ENCODE peak calls at places on chromosomes 6 and 20, in nine cellular contexts. One of them, this sample, is unnamed.

GRCh38 chr6:151254451-151255081 is 14.8 kb downstream of the AKAP12 start:
- DNase-seq in mucosa of descending colon: no peak
- DNase-seq in neuronal stem cell: no peak
- DNase-seq in testis: peak; percentile 36
- DNase-seq in naive thymus-derived CD4-positive, alpha-beta T cell: no peak
- DNase-seq in endothelial cell of umbilical vein: peak; percentile 46
- DNase-seq in heart left ventricle: no peak
- DNase-seq in fibroblast of mammary gland: no peak
- DNase-seq in AG04450: no peak
- DNase-seq in this sample: no peak

GRCh38 chr20:58753929-58754551 is 61.4 kb downstream of the NPEPL1 start:
- DNase-seq in mucosa of descending colon: no peak
- DNase-seq in neuronal stem cell: no peak
- DNase-seq in testis: no peak
- DNase-seq in naive thymus-derived CD4-positive, alpha-beta T cell: no peak
- DNase-seq in endothelial cell of umbilical vein: no peak
- DNase-seq in heart left ventricle: no peak
- DNase-seq in fibroblast of mammary gland: no peak
- DNase-seq in AG04450: no peak
- DNase-seq in this sample: no peak

GRCh38 chr6:53361549-53362031 is 12.8 kb upstream of the ELOVL5 start:
- DNase-seq in mucosa of descending colon: no peak
- DNase-seq in neuronal stem cell: no peak
- DNase-seq in testis: peak; percentile 50
- DNase-seq in naive thymus-derived CD4-positive, alpha-beta T cell: peak; percentile 84
- DNase-seq in endothelial cell of umbilical vein: peak; percentile 35
- DNase-seq in heart left ventricle: no peak
- DNase-seq in fibroblast of mammary gland: peak; percentile 55
- DNase-seq in AG04450: no peak
- DNase-seq in this sample: peak; percentile 77

GRCh38 chr6:110552901-110553641 is 76.7 kb upstream of the SLC22A16 start:
- DNase-seq in mucosa of descending colon: no peak
- DNase-seq in neuronal stem cell: no peak
- DNase-seq in testis: peak; percentile 4
- DNase-seq in naive thymus-derived CD4-positive, alpha-beta T cell: no peak
- DNase-seq in endothelial cell of umbilical vein: no peak
- DNase-seq in heart left ventricle: no peak
- DNase-seq in fibroblast of mammary gland: no peak
- DNase-seq in AG04450: no peak
- DNase-seq in this sample: no peak

GRCh38 chr6:41614713-41615112 is 23.6 kb upstream of the MDFI start:
- DNase-seq in mucosa of descending colon: no peak
- DNase-seq in neuronal stem cell: no peak
- DNase-seq in testis: no peak
- DNase-seq in naive thymus-derived CD4-positive, alpha-beta T cell: no peak
- DNase-seq in endothelial cell of umbilical vein: no peak
- DNase-seq in heart left ventricle: no peak
- DNase-seq in fibroblast of mammary gland: no peak
- DNase-seq in AG04450: no peak
- DNase-seq in this sample: no peak

GRCh38 chr6:4805553-4806307 is 29.5 kb downstream of the CDYL start:
- DNase-seq in mucosa of descending colon: peak; percentile 66
- DNase-seq in neuronal stem cell: peak; percentile 20
- DNase-seq in testis: peak; percentile 82
- DNase-seq in naive thymus-derived CD4-positive, alpha-beta T cell: peak; percentile 19
- DNase-seq in endothelial cell of umbilical vein: peak; percentile 41
- DNase-seq in heart left ventricle: peak; percentile 25
- DNase-seq in fibroblast of mammary gland: peak; percentile 36
- DNase-seq in AG04450: no peak
- DNase-seq in this sample: no peak

GRCh38 chr6:1519597-1519996 is 90.1 kb upstream of the FOXC1 start:
- DNase-seq in mucosa of descending colon: no peak
- DNase-seq in neuronal stem cell: no peak
- DNase-seq in testis: no peak
- DNase-seq in naive thymus-derived CD4-positive, alpha-beta T cell: no peak
- DNase-seq in endothelial cell of umbilical vein: no peak
- DNase-seq in heart left ventricle: no peak
- DNase-seq in fibroblast of mammary gland: no peak
- DNase-seq in AG04450: no peak
- DNase-seq in this sample: no peak

GRCh38 chr6:82259389-82259788 is 11.8 kb upstream of the IBTK start:
- DNase-seq in mucosa of descending colon: no peak
- DNase-seq in neuronal stem cell: no peak
- DNase-seq in testis: no peak
- DNase-seq in naive thymus-derived CD4-positive, alpha-beta T cell: no peak
- DNase-seq in endothelial cell of umbilical vein: no peak
- DNase-seq in heart left ventricle: no peak
- DNase-seq in fibroblast of mammary gland: no peak
- DNase-seq in AG04450: no peak
- DNase-seq in this sample: no peak

GRCh38 chr6:46891396-46891795 is 30.3 kb downstream of the ADGRF5 start:
- DNase-seq in mucosa of descending colon: no peak
- DNase-seq in neuronal stem cell: no peak
- DNase-seq in testis: no peak
- DNase-seq in naive thymus-derived CD4-positive, alpha-beta T cell: no peak
- DNase-seq in endothelial cell of umbilical vein: no peak
- DNase-seq in heart left ventricle: no peak
- DNase-seq in fibroblast of mammary gland: no peak
- DNase-seq in AG04450: no peak
- DNase-seq in this sample: no peak

GRCh38 chr6:87391334-87391733 is 16.4 kb upstream of the CFAP206 start:
- DNase-seq in mucosa of descending colon: no peak
- DNase-seq in neuronal stem cell: peak; percentile 14
- DNase-seq in testis: peak; percentile 64
- DNase-seq in naive thymus-derived CD4-positive, alpha-beta T cell: no peak
- DNase-seq in endothelial cell of umbilical vein: peak; percentile 36
- DNase-seq in heart left ventricle: no peak
- DNase-seq in fibroblast of mammary gland: peak; percentile 32
- DNase-seq in AG04450: no peak
- DNase-seq in this sample: no peak

GRCh38 chr6:111427341-111428116 is 55.5 kb downstream of the REV3L start:
- DNase-seq in mucosa of descending colon: no peak
- DNase-seq in neuronal stem cell: no peak
- DNase-seq in testis: no peak
- DNase-seq in naive thymus-derived CD4-positive, alpha-beta T cell: no peak
- DNase-seq in endothelial cell of umbilical vein: peak; percentile 90
- DNase-seq in heart left ventricle: no peak
- DNase-seq in fibroblast of mammary gland: peak; percentile 91
- DNase-seq in AG04450: peak; percentile 11
- DNase-seq in this sample: no peak

GRCh38 chr6:155517282-155517681 is 61.6 kb upstream of the NOX3 start:
- DNase-seq in mucosa of descending colon: no peak
- DNase-seq in neuronal stem cell: no peak
- DNase-seq in testis: no peak
- DNase-seq in naive thymus-derived CD4-positive, alpha-beta T cell: no peak
- DNase-seq in endothelial cell of umbilical vein: no peak
- DNase-seq in heart left ventricle: no peak
- DNase-seq in fibroblast of mammary gland: no peak
- DNase-seq in AG04450: no peak
- DNase-seq in this sample: no peak

GRCh38 chr6:125363010-125363359 is 61.2 kb upstream of the HDDC2 start:
- DNase-seq in mucosa of descending colon: no peak
- DNase-seq in neuronal stem cell: peak; percentile 48
- DNase-seq in testis: no peak
- DNase-seq in naive thymus-derived CD4-positive, alpha-beta T cell: no peak
- DNase-seq in endothelial cell of umbilical vein: peak; percentile 62
- DNase-seq in heart left ventricle: peak; percentile 28
- DNase-seq in fibroblast of mammary gland: peak; percentile 42
- DNase-seq in AG04450: no peak
- DNase-seq in this sample: no peak

GRCh38 chr20:51029963-51030930 is 7.3 kb upstream of the KCNG1 start:
- DNase-seq in mucosa of descending colon: no peak
- DNase-seq in neuronal stem cell: no peak
- DNase-seq in testis: no peak
- DNase-seq in naive thymus-derived CD4-positive, alpha-beta T cell: no peak
- DNase-seq in endothelial cell of umbilical vein: no peak
- DNase-seq in heart left ventricle: peak; percentile 9
- DNase-seq in fibroblast of mammary gland: peak; percentile 52
- DNase-seq in AG04450: no peak
- DNase-seq in this sample: no peak

GRCh38 chr6:168188974-168189678 is 110.1 kb upstream of the FRMD1 start:
- DNase-seq in mucosa of descending colon: no peak
- DNase-seq in neuronal stem cell: no peak
- DNase-seq in testis: peak; percentile 5
- DNase-seq in naive thymus-derived CD4-positive, alpha-beta T cell: no peak
- DNase-seq in endothelial cell of umbilical vein: no peak
- DNase-seq in heart left ventricle: no peak
- DNase-seq in fibroblast of mammary gland: no peak
- DNase-seq in AG04450: no peak
- DNase-seq in this sample: no peak

GRCh38 chr6:6856538-6857523 is 250.9 kb upstream of the RREB1 start:
- DNase-seq in mucosa of descending colon: peak; percentile 84
- DNase-seq in neuronal stem cell: no peak
- DNase-seq in testis: peak; percentile 34
- DNase-seq in naive thymus-derived CD4-positive, alpha-beta T cell: peak; percentile 36
- DNase-seq in endothelial cell of umbilical vein: no peak
- DNase-seq in heart left ventricle: peak; percentile 66
- DNase-seq in fibroblast of mammary gland: peak; percentile 57
- DNase-seq in AG04450: no peak
- DNase-seq in this sample: no peak

GRCh38 chr6:72626126-72626525 is 4.3 kb downstream of the KCNQ5 start:
- DNase-seq in mucosa of descending colon: no peak
- DNase-seq in neuronal stem cell: no peak
- DNase-seq in testis: no peak
- DNase-seq in naive thymus-derived CD4-positive, alpha-beta T cell: no peak
- DNase-seq in endothelial cell of umbilical vein: no peak
- DNase-seq in heart left ventricle: no peak
- DNase-seq in fibroblast of mammary gland: no peak
- DNase-seq in AG04450: no peak
- DNase-seq in this sample: no peak
- H3K4me3 ChIP-seq in mucosa of descending colon: no peak overlapping the region
- H3K4me3 ChIP-seq in neuronal stem cell: no peak overlapping the region
- H3K4me3 ChIP-seq in testis: no peak overlapping the region
- H3K4me3 ChIP-seq in naive thymus-derived CD4-positive, alpha-beta T cell: no peak overlapping the region
- H3K4me3 ChIP-seq in endothelial cell of umbilical vein: no peak overlapping the region
- H3K4me3 ChIP-seq in heart left ventricle: no peak overlapping the region
- H3K4me3 ChIP-seq in fibroblast of mammary gland: no peak overlapping the region
- H3K4me3 ChIP-seq in AG04450: no peak overlapping the region
- H3K4me3 ChIP-seq in this sample: no peak overlapping the region

GRCh38 chr6:26422329-26422728 is 18.0 kb upstream of the BTN3A3 start:
- DNase-seq in mucosa of descending colon: no peak
- DNase-seq in neuronal stem cell: no peak
- DNase-seq in testis: no peak
- DNase-seq in naive thymus-derived CD4-positive, alpha-beta T cell: no peak
- DNase-seq in endothelial cell of umbilical vein: no peak
- DNase-seq in heart left ventricle: no peak
- DNase-seq in fibroblast of mammary gland: no peak
- DNase-seq in AG04450: no peak
- DNase-seq in this sample: no peak
- H3K4me3 ChIP-seq in mucosa of descending colon: no peak overlapping the region
- H3K4me3 ChIP-seq in neuronal stem cell: no peak overlapping the region
- H3K4me3 ChIP-seq in testis: no peak overlapping the region
- H3K4me3 ChIP-seq in naive thymus-derived CD4-positive, alpha-beta T cell: no peak overlapping the region
- H3K4me3 ChIP-seq in endothelial cell of umbilical vein: peak overlapping the region; percentile 66
- H3K4me3 ChIP-seq in heart left ventricle: peak overlapping the region; percentile 61
- H3K4me3 ChIP-seq in fibroblast of mammary gland: peak overlapping the region; percentile 66
- H3K4me3 ChIP-seq in AG04450: peak overlapping the region; percentile 92
- H3K4me3 ChIP-seq in this sample: no peak overlapping the region

GRCh38 chr20:47360207-47360488 is 3.6 kb upstream of the ZMYND8 start:
- DNase-seq in mucosa of descending colon: no peak
- DNase-seq in neuronal stem cell: no peak
- DNase-seq in testis: no peak
- DNase-seq in naive thymus-derived CD4-positive, alpha-beta T cell: no peak
- DNase-seq in endothelial cell of umbilical vein: no peak
- DNase-seq in heart left ventricle: peak; percentile 32
- DNase-seq in fibroblast of mammary gland: peak; percentile 84
- DNase-seq in AG04450: no peak
- DNase-seq in this sample: no peak
- H3K4me3 ChIP-seq in mucosa of descending colon: no peak overlapping the region
- H3K4me3 ChIP-seq in neuronal stem cell: no peak overlapping the region
- H3K4me3 ChIP-seq in testis: no peak overlapping the region
- H3K4me3 ChIP-seq in naive thymus-derived CD4-positive, alpha-beta T cell: no peak overlapping the region
- H3K4me3 ChIP-seq in endothelial cell of umbilical vein: no peak overlapping the region
- H3K4me3 ChIP-seq in heart left ventricle: no peak overlapping the region
- H3K4me3 ChIP-seq in fibroblast of mammary gland: no peak overlapping the region
- H3K4me3 ChIP-seq in AG04450: no peak overlapping the region
- H3K4me3 ChIP-seq in this sample: no peak overlapping the region

GRCh38 chr20:44393608-44394519 is 38.4 kb downstream of the HNF4A start:
- DNase-seq in mucosa of descending colon: no peak
- DNase-seq in neuronal stem cell: no peak
- DNase-seq in testis: no peak
- DNase-seq in naive thymus-derived CD4-positive, alpha-beta T cell: no peak
- DNase-seq in endothelial cell of umbilical vein: no peak
- DNase-seq in heart left ventricle: no peak
- DNase-seq in fibroblast of mammary gland: no peak
- DNase-seq in AG04450: no peak
- DNase-seq in this sample: no peak
- H3K4me3 ChIP-seq in mucosa of descending colon: no peak overlapping the region
- H3K4me3 ChIP-seq in neuronal stem cell: no peak overlapping the region
- H3K4me3 ChIP-seq in testis: no peak overlapping the region
- H3K4me3 ChIP-seq in naive thymus-derived CD4-positive, alpha-beta T cell: no peak overlapping the region
- H3K4me3 ChIP-seq in endothelial cell of umbilical vein: no peak overlapping the region
- H3K4me3 ChIP-seq in heart left ventricle: no peak overlapping the region
- H3K4me3 ChIP-seq in fibroblast of mammary gland: no peak overlapping the region
- H3K4me3 ChIP-seq in AG04450: no peak overlapping the region
- H3K4me3 ChIP-seq in this sample: no peak overlapping the region